ENCODE peak calls at places on chromosomes 16 and 17, in six cellular contexts. Q is H1, G is H9, X is IMR-90, S is mesenchymal stem cell, D is trophoblast cell. N is an unnamed sample.

GRCh38 chr16:528111-529011 is 849 bp downstream of the CAPN15 start:
- DNase-seq in Q (no peak), G (no peak), X (peak; percentile 61), S (peak; percentile 75), D (peak; percentile 54), N (no peak)

GRCh38 chr17:29177871-29178749 is 2.1 kb downstream of the MYO18A start:
- DNase-seq in Q (no peak), G (peak; percentile 40), X (no peak), S (no peak), D (no peak), N (no peak)

GRCh38 chr17:68909066-68909465 is 46.1 kb downstream of the ABCA8 start:
- DNase-seq in Q (no peak), G (no peak), X (peak; percentile 93), S (peak; percentile 98), D (peak; percentile 79), N (no peak)

GRCh38 chr17:48723555-48724239 is 712 bp downstream of the PRAC2 start:
- DNase-seq in Q (peak; percentile 76), G (peak; percentile 83), X (no peak), S (peak; percentile 33), D (no peak), N (no peak)

GRCh38 chr17:79463421-79464309 is 147.2 kb downstream of the RBFOX3 start:
- DNase-seq in Q (no peak), G (no peak), X (no peak), S (no peak), D (no peak), N (no peak)

GRCh38 chr16:58716468-58716867 is 17.6 kb downstream of the GOT2 start:
- DNase-seq in Q (no peak), G (no peak), X (peak; percentile 13), S (no peak), D (no peak), N (no peak)

GRCh38 chr17:73297934-73298861 is 13.6 kb downstream of the CDC42EP4 start:
- DNase-seq in Q (no peak), G (peak; percentile 30), X (no peak), S (no peak), D (peak; percentile 35), N (no peak)

GRCh38 chr17:49359990-49360795 is 1.9 kb downstream of the ZNF652 start:
- DNase-seq in Q (no peak), G (peak; percentile 18), X (no peak), S (peak; percentile 41), D (peak; percentile 38), N (no peak)

GRCh38 chr17:65629234-65629690 is 67.8 kb upstream of the AXIN2 start:
- DNase-seq in Q (no peak), G (peak; percentile 45), X (peak; percentile 13), S (peak; percentile 74), D (no peak), N (no peak)

GRCh38 chr16:78230832-78231231 is 131.4 kb downstream of the WWOX start:
- DNase-seq in Q (no peak), G (no peak), X (peak; percentile 8), S (peak; percentile 46), D (no peak), N (no peak)

GRCh38 chr16:57316390-57317017 is 32.0 kb upstream of the PLLP start:
- DNase-seq in Q (peak; percentile 23), G (no peak), X (peak; percentile 89), S (peak; percentile 97), D (peak; percentile 40), N (no peak)

GRCh38 chr16:56269824-56270684 is 78.8 kb downstream of the GNAO1 start:
- DNase-seq in Q (no peak), G (peak; percentile 69), X (peak; percentile 86), S (peak; percentile 76), D (no peak), N (no peak)

GRCh38 chr16:26598061-26598460 is 468.7 kb upstream of the C16orf82 start:
- DNase-seq in Q (no peak), G (no peak), X (no peak), S (no peak), D (peak; percentile 8), N (no peak)

GRCh38 chr16:57601801-57602478 is 26.5 kb upstream of the ADGRG1 start:
- DNase-seq in Q (no peak), G (no peak), X (no peak), S (no peak), D (no peak), N (no peak)

GRCh38 chr17:39660397-39661043 is 4.6 kb upstream of the TCAP start:
- DNase-seq in Q (no peak), G (no peak), X (no peak), S (no peak), D (no peak), N (no peak)

GRCh38 chr17:59825533-59826316 is 67.0 kb downstream of the TUBD1 start:
- DNase-seq in Q (no peak), G (no peak), X (peak; percentile 90), S (peak; percentile 97), D (peak; percentile 2), N (no peak)

GRCh38 chr16:56896244-56896643 is 31.2 kb downstream of the SLC12A3 start:
- DNase-seq in Q (no peak), G (no peak), X (no peak), S (no peak), D (no peak), N (no peak)

GRCh38 chr17:73657473-73658116 is 13.3 kb upstream of the SDK2 start:
- DNase-seq in Q (peak; percentile 89), G (peak; percentile 90), X (no peak), S (peak; percentile 8), D (peak; percentile 98), N (peak; percentile 45)

GRCh38 chr17:45686250-45686649 is 97.9 kb upstream of the CRHR1 start:
- DNase-seq in Q (no peak), G (no peak), X (no peak), S (no peak), D (no peak), N (no peak)

DNA sequence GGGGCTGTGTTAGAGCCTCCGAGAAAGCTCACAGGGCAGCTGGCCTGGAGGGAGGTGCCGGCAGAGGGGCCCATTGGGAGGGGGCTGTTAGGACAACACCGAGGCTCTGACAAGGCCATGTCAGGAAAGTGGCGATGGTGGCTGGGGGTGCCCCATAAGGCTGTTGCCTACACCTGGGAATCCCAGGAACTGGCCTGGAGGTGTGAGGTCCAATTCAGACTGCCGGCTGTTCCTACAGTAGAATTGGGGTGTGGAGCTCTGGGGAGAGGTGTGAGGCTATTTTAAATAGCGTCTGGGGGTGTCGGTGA is 155.0 kb upstream of the CHMP6 start:
- DNase-seq in Q (no peak), G (no peak), X (no peak), S (no peak), D (no peak), N (no peak)
- H2BK120ac ChIP-seq in Q (no peak overlapping the region), G (no peak overlapping the region), X (no peak overlapping the region), S (no peak overlapping the region), D (no peak overlapping the region), N (no peak overlapping the region)

DNA sequence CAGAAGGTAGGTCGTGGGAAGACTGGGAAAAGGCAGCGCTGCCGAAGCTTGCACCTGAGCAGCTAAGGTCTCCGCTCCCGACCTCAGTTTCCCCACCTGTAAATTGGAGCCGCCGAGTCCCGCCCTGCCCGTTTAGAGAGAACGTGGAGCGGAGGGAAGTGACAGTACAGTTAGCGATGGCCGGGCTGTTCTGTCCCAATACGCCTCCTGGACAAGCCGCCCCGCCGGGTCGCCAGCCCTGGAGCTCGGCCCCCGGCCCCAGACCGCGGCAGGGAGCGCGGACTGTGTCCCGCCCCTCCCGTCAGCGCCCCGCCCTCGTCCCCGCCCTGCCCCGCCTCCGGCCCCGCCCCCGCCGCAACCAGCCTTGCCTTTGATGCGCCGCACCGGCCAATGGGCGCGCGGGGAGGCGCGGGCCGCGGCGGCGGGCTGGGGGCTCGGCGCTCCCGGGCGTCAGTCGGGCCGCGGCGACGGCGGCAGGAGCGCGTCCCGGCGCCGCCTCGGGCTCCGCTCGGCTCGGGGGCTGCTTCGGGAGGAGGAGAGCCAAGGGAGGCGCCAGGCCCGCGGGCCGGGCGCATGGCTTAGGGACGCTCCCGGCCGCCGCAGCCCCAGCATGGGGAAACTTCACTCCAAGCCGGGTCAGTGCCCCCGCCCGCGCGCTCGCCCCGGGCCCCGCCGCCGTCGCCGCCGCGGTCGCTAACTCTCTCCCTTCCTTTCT is at the start of gene NKD1:
- DNase-seq in Q (peak; percentile 83), G (peak; percentile 80), X (peak; percentile 9), S (peak; percentile 42), D (peak; percentile 74), N (peak; percentile 74)
- H2AFZ ChIP-seq in Q (no peak within 1 kb of the TSS), G (no peak within 1 kb of the TSS), X (peak within 1 kb of the TSS; percentile 90), S (no peak within 1 kb of the TSS), D (peak within 1 kb of the TSS; percentile 55), N (peak within 1 kb of the TSS; percentile 97)

DNA sequence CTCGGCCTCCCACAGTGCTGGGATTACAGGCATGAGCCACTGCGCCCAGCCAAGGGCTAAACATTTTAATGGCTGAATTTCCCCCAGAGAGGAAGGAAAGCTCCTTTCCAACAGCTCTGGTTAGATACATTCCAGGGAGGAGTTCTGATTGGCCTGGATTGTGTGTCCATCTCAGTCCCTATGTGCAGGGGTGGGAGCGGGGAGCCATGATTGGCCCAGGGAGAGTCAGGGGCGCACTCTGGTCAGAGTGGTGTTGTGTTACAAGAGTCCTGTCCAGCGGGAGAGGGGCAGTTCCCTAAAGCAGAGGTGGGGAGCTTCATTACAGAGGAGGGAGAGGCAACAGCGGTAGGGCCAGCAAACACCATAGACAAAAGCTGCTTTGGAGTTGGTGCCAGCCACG is 75.0 kb downstream of the RAP1GAP2 start:
- DNase-seq in Q (peak; percentile 78), G (peak; percentile 98), X (no peak), S (no peak), D (no peak), N (no peak)
- H3K18ac ChIP-seq in Q (peak overlapping the region; percentile 89), G (no peak overlapping the region), X (no peak overlapping the region), S (no peak overlapping the region), D (peak overlapping the region; percentile 64), N (peak overlapping the region; percentile 81)

GRCh38 chr16:70457446-70457845 is 3.1 kb downstream of the FCSK start:
- DNase-seq in Q (no peak), G (no peak), X (no peak), S (no peak), D (no peak), N (no peak)

GRCh38 chr16:70453117-70453890 is 1.1 kb upstream of the FCSK start:
- DNase-seq in Q (no peak), G (no peak), X (no peak), S (no peak), D (no peak), N (no peak)

GRCh38 chr16:70453891-70454220 is 539 bp upstream of the FCSK start:
- DNase-seq in Q (no peak), G (no peak), X (no peak), S (no peak), D (no peak), N (peak; percentile 62)

GRCh38 chr16:70455910-70456309 is 1.5 kb downstream of the FCSK start:
- DNase-seq in Q (no peak), G (no peak), X (no peak), S (no peak), D (peak; percentile 60), N (no peak)

DNA sequence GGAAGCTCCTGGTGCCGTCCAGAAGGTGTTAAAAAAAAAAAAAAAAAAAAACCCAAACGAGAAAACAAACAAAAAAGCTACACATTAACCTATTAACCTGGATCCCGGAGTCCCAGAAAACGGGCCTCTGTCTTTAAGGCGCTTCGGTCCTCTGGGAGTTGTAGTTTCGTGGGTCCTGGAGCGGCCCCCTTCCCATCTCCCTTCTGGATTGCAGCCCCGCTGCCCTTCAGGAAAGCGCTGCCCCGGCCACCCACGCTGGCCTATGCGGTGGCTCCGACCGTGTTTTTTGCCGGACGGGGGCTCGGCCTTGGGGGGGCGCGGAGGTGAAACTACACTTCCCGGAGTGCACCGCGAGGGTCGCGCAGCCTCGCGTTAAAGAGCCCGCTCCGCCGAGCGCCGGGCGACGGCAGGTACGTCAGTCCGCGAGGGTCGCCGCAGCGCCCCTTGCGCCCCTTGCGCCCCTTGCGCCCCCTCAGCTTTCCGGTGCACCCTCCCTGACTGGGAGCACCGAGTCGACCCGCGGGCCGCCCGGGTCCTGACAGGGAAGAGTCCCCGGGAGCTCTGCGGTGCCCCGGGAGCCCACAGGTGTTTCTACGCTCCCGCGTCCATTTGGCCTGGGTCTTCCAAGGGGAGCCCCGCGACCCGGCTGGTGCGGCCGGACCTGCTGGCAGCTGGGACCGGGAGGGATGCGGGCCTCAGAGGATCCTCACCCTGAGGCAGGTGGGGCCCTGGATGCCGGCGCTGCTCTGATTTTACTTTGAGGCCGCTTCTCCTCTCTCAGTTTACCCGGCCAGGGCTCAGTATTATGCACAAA is at the start of gene FCSK:
- DNase-seq in Q (peak; percentile 89), G (peak; percentile 84), X (peak; percentile 60), S (peak; percentile 82), D (peak; percentile 67), N (peak; percentile 84)
- H2BK120ac ChIP-seq in Q (no peak within 1 kb of the TSS), G (no peak within 1 kb of the TSS), X (peak within 1 kb of the TSS; percentile 97), S (peak within 1 kb of the TSS; percentile 99), D (peak within 1 kb of the TSS; percentile 100), N (peak within 1 kb of the TSS; percentile 100)

N was measured in neuronal stem cell.